ENCODE peak calls at places on chromosome 22, in five cellular contexts. H, F, E, M and R are unnamed samples.

GRCh38 chr22:50305658-50306566 is 1.5 kb downstream of the PLXNB2 start:
- DNase-seq in H (peak), F (peak), E (peak), M (peak), R (no peak)

GRCh38 chr22:40890881-40891280 is 29.0 kb upstream of the DNAJB7 start:
- DNase-seq in H (no peak), F (peak), E (no peak), M (no peak), R (no peak)

GRCh38 chr22:28123989-28124766 is 205.1 kb upstream of the PITPNB start:
- DNase-seq in H (no peak), F (no peak), E (no peak), M (no peak), R (no peak)

GRCh38 chr22:36971305-36971704 is 47.9 kb downstream of the TST start:
- DNase-seq in H (no peak), F (no peak), E (no peak), M (no peak), R (no peak)

GRCh38 chr22:42368379-42369249 is 63.6 kb downstream of the NFAM1 start:
- DNase-seq in H (no peak), F (no peak), E (peak), M (no peak), R (peak)

GRCh38 chr22:46156031-46156430 is 5.7 kb downstream of the PPARA start:
- DNase-seq in H (no peak), F (no peak), E (no peak), M (no peak), R (no peak)

GRCh38 chr22:48980918-48981317 is 846.8 kb downstream of the BRD1 start:
- DNase-seq in H (no peak), F (no peak), E (no peak), M (no peak), R (no peak)

GRCh38 chr22:48649031-48649430 is 1178.6 kb downstream of the BRD1 start:
- DNase-seq in H (no peak), F (no peak), E (no peak), M (peak), R (no peak)

GRCh38 chr22:20531404-20532181 is 24.2 kb downstream of the MED15 start:
- DNase-seq in H (peak), F (peak), E (peak), M (peak), R (peak)

GRCh38 chr22:46551321-46551720 is 13.9 kb upstream of the CELSR1 start:
- DNase-seq in H (no peak), F (no peak), E (no peak), M (peak), R (no peak)

GRCh38 chr22:25772288-25772687 is 30.3 kb downstream of the MYO18B start:
- DNase-seq in H (no peak), F (no peak), E (no peak), M (peak), R (no peak)

GRCh38 chr22:25710501-25710900 is 31.5 kb upstream of the MYO18B start:
- DNase-seq in H (no peak), F (no peak), E (peak), M (no peak), R (no peak)

DNA sequence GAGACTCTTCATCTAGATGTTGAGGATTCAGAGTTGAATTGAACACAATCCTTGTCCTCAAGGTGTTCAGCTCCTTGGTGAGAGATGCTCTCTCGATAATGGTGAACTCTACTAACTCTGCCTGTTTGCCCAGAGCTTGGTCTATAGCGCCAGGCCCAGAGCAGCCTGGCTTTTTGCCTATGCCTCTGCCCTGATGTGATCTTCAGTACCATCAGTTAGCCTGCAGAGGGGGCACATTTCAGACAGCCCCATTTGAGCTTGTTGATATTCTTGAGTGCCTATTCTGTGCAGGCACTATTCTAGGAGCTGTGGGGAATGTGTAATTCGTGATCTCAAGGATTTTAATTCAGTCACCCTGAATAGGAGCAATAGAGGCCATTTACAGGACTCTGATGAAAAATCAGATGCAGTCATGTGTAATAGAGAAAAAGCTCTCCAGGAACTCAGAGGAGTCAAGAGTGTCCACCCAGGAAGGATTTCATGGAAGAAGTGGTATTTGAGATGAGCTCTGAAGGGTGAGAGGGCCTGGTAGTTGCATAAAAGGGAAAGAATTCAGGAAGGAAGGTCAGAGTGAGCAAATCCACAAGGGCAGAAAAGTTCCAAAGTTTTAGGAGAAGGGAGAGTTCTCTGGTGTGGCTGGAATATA is 19.3 kb downstream of the GTPBP1 start:
- DNase-seq in H (no peak), F (peak), E (peak), M (peak), R (no peak)
- TF ChIP-seq CTCF in H (peak), F (peak), E (peak), M (peak), R (peak)

GRCh38 chr22:19448739-19449421 is 1.4 kb upstream of the C22orf39 start:
- DNase-seq in H (no peak), F (no peak), E (peak), M (no peak), R (no peak)

GRCh38 chr22:19448076-19448607 is 631 bp upstream of the C22orf39 start:
- DNase-seq in H (no peak), F (peak), E (peak), M (peak), R (no peak)

GRCh38 chr22:19446603-19447387 is 716 bp downstream of the C22orf39 start:
- DNase-seq in H (no peak), F (no peak), E (peak), M (no peak), R (no peak)

GRCh38 chr22:19449422-19449767 is 1.9 kb upstream of the C22orf39 start:
- DNase-seq in H (no peak), F (no peak), E (no peak), M (no peak), R (no peak)

DNA sequence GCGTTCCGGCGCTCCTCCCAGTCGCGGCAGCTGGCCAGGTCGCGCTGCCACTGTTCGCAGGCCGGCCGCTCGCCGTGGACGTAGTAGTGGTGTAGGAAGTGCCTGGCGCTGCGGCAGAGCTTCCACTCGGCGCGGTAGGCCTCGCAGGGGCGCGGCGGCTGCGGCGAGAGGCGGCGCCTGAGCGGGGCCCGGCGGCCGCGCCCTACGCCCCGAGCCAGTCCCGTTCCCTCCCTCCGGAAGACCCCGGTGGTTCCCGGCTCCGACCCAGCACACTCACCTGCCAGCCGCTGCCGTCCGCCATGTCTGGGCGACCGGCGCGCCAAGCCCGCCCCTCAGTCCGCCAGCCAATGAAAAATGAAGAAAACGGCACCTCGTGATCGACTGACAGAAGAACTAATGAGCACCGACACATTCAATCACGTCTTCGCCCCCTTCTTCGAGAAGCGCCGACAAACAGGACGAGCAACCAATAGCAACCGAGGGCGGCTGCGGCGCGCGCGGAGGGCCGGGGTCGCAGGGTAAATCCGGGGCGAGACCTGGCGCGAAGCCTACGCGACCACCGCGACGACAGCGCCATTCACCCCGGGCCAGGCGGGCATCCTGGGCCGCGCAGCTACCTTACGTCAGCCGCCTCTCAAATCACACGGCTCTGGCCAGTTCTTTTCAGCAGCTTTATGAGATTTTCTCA is at the start of gene C22orf39:
- DNase-seq in H (peak), F (peak), E (peak), M (peak), R (peak)
- TF ChIP-seq CTCF in H (no peak), F (no peak), E (no peak), M (no peak), R (no peak)

GRCh38 chr22:38925571-38926041 is 31.8 kb upstream of the APOBEC3A start:
- DNase-seq in H (no peak), F (no peak), E (no peak), M (no peak), R (no peak)

GRCh38 chr22:38921801-38922200 is 35.6 kb upstream of the APOBEC3A start:
- DNase-seq in H (no peak), F (no peak), E (no peak), M (no peak), R (no peak)

GRCh38 chr22:38924197-38924952 is 33.0 kb upstream of the APOBEC3A start:
- DNase-seq in H (peak), F (peak), E (no peak), M (peak), R (no peak)

GRCh38 chr22:38921126-38921525 is 36.3 kb upstream of the APOBEC3A start:
- DNase-seq in H (no peak), F (no peak), E (no peak), M (no peak), R (no peak)

GRCh38 chr22:38923463-38924196 is 33.8 kb upstream of the APOBEC3A start:
- DNase-seq in H (peak), F (peak), E (peak), M (peak), R (no peak)
- TF ChIP-seq CTCF in H (peak), F (peak), E (no peak), M (peak), R (no peak)

DNA sequence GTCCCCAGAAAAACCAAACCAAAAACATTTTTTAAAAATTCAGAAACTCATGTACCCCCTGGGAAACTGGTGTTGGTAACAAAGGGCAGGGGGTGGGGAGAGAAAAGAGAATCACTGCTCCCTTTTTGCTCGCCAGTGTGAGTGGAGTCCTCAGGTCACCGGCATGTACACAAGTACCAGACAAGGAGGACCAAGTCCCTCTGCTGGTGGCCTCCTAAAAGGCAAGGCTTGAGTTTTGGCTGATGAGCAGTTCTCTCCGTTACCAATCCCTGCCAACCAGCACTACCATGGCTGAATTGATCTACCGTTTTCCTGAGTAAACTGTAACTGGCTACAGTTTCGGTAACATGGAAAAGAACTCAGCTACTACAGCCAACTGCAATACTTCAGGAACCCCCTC is 22.0 kb downstream of the APOL5 start:
- DNase-seq in H (no peak), F (no peak), E (peak), M (no peak), R (no peak)
- TF ChIP-seq CTCF in H (no peak), F (peak), E (peak), M (peak), R (no peak)

GRCh38 chr22:44325718-44326548 is 13.2 kb upstream of the SHISAL1 start:
- DNase-seq in H (no peak), F (peak), E (peak), M (no peak), R (no peak)
- TF ChIP-seq CTCF in H (peak), F (peak), E (peak), M (no peak), R (no peak)